ENCODE peak calls at places on chromosomes 16 and 17, in four cellular contexts. One of them, this sample, is unnamed.
A peak's percentile ranks its signal among the peaks of the same experiment; 100 is the strongest.

GRCh38 chr17:72640415-72641165 is 451.9 kb downstream of the SLC39A11 start:
- DNase-seq in uterus: no peak
- DNase-seq in fibroblast of lung: no peak
- DNase-seq in H1: no peak
- DNase-seq in this sample: no peak

GRCh38 chr17:72901098-72901497 is 191.4 kb downstream of the SLC39A11 start:
- DNase-seq in uterus: no peak
- DNase-seq in fibroblast of lung: no peak
- DNase-seq in H1: no peak
- DNase-seq in this sample: no peak

GRCh38 chr17:50484341-50485155 is 5.9 kb downstream of the RSAD1 start:
- DNase-seq in uterus: no peak
- DNase-seq in fibroblast of lung: no peak
- DNase-seq in H1: no peak
- DNase-seq in this sample: no peak

GRCh38 chr17:21284319-21285163 is at the start of gene MAP2K3:
- DNase-seq in uterus: peak; percentile 99
- DNase-seq in fibroblast of lung: peak; percentile 98
- DNase-seq in H1: peak; percentile 98
- DNase-seq in this sample: peak; percentile 98

GRCh38 chr16:82061861-82062525 is 26.9 kb downstream of the HSD17B2 start:
- DNase-seq in uterus: no peak
- DNase-seq in fibroblast of lung: peak; percentile 25
- DNase-seq in H1: no peak
- DNase-seq in this sample: peak; percentile 40

GRCh38 chr17:36027776-36028175 is 10.0 kb upstream of the CCL23 start:
- DNase-seq in uterus: no peak
- DNase-seq in fibroblast of lung: no peak
- DNase-seq in H1: no peak
- DNase-seq in this sample: no peak

GRCh38 chr16:79535130-79535529 is 65.4 kb downstream of the MAF start:
- DNase-seq in uterus: no peak
- DNase-seq in fibroblast of lung: no peak
- DNase-seq in H1: no peak
- DNase-seq in this sample: no peak

GRCh38 chr17:50048146-50048720 is 7.7 kb upstream of the ITGA3 start:
- DNase-seq in uterus: no peak
- DNase-seq in fibroblast of lung: no peak
- DNase-seq in H1: no peak
- DNase-seq in this sample: no peak

GRCh38 chr17:49343273-49343672 is 18.8 kb downstream of the ZNF652 start:
- DNase-seq in uterus: no peak
- DNase-seq in fibroblast of lung: no peak
- DNase-seq in H1: no peak
- DNase-seq in this sample: no peak

GRCh38 chr16:590165-590874 is 454 bp downstream of the RAB40C start:
- DNase-seq in uterus: peak; percentile 48
- DNase-seq in fibroblast of lung: peak; percentile 37
- DNase-seq in H1: no peak
- DNase-seq in this sample: no peak

GRCh38 chr17:72571813-72572396 is 451.1 kb downstream of the SOX9 start:
- DNase-seq in uterus: no peak
- DNase-seq in fibroblast of lung: no peak
- DNase-seq in H1: no peak
- DNase-seq in this sample: no peak

GRCh38 chr17:76492989-76493501 is 8.2 kb downstream of the RHBDF2 start:
- DNase-seq in uterus: no peak
- DNase-seq in fibroblast of lung: peak; percentile 91
- DNase-seq in H1: no peak
- DNase-seq in this sample: peak; percentile 52

GRCh38 chr17:69597898-69598692 is 183.6 kb downstream of the MAP2K6 start:
- DNase-seq in uterus: no peak
- DNase-seq in fibroblast of lung: peak; percentile 34
- DNase-seq in H1: no peak
- DNase-seq in this sample: peak; percentile 51

GRCh38 chr16:85571813-85572619 is 41.1 kb upstream of the GSE1 start:
- DNase-seq in uterus: no peak
- DNase-seq in fibroblast of lung: no peak
- DNase-seq in H1: no peak
- DNase-seq in this sample: no peak

GRCh38 chr17:48174833-48175232 is 67.3 kb downstream of the SNX11 start:
- DNase-seq in uterus: no peak
- DNase-seq in fibroblast of lung: no peak
- DNase-seq in H1: no peak
- DNase-seq in this sample: no peak

GRCh38 chr17:32265192-32265895 is at the start of gene RHBDL3:
- DNase-seq in uterus: peak; percentile 60
- DNase-seq in fibroblast of lung: no peak
- DNase-seq in H1: no peak
- DNase-seq in this sample: no peak

GRCh38 chr16:87178977-87179376 is 138.2 kb downstream of the C16orf95 start:
- DNase-seq in uterus: peak; percentile 18
- DNase-seq in fibroblast of lung: peak; percentile 50
- DNase-seq in H1: no peak
- DNase-seq in this sample: peak; percentile 49

GRCh38 chr17:42871647-42872046 is 20.6 kb downstream of the AOC3 start:
- DNase-seq in uterus: no peak
- DNase-seq in fibroblast of lung: no peak
- DNase-seq in H1: no peak
- DNase-seq in this sample: no peak

GRCh38 chr17:75308732-75309629 is 19.7 kb upstream of the SLC25A19 start:
- DNase-seq in uterus: no peak
- DNase-seq in fibroblast of lung: no peak
- DNase-seq in H1: no peak
- DNase-seq in this sample: no peak

GRCh38 chr17:5630434-5630833 is 46.1 kb upstream of the NLRP1 start:
- DNase-seq in uterus: no peak
- DNase-seq in fibroblast of lung: no peak
- DNase-seq in H1: no peak
- DNase-seq in this sample: no peak

GRCh38 chr17:7019406-7019805 is 3.4 kb upstream of the BCL6B start:
- DNase-seq in uterus: peak; percentile 39
- DNase-seq in fibroblast of lung: no peak
- DNase-seq in H1: no peak
- DNase-seq in this sample: no peak

GRCh38 chr17:79936661-79937434 is 97.6 kb upstream of the CBX4 start:
- DNase-seq in uterus: no peak
- DNase-seq in fibroblast of lung: no peak
- DNase-seq in H1: no peak
- DNase-seq in this sample: no peak

GRCh38 chr17:45223541-45224528 is 2.1 kb downstream of the FMNL1 start:
- DNase-seq in uterus: no peak
- DNase-seq in fibroblast of lung: no peak
- DNase-seq in H1: no peak
- DNase-seq in this sample: no peak

GRCh38 chr16:887846-888245 is 82.9 kb downstream of the LMF1 start:
- DNase-seq in uterus: no peak
- DNase-seq in fibroblast of lung: no peak
- DNase-seq in H1: no peak
- DNase-seq in this sample: no peak

GRCh38 chr17:33099906-33100305 is 108.3 kb downstream of the SPACA3 start:
- DNase-seq in uterus: no peak
- DNase-seq in fibroblast of lung: no peak
- DNase-seq in H1: no peak
- DNase-seq in this sample: no peak

GRCh38 chr16:88515925-88516324 is 54.3 kb upstream of the ZC3H18 start:
- DNase-seq in uterus: no peak
- DNase-seq in fibroblast of lung: no peak
- DNase-seq in H1: no peak
- DNase-seq in this sample: no peak

GRCh38 chr17:43791589-43791988 is 11.4 kb downstream of the CFAP97D1 start:
- DNase-seq in uterus: no peak
- DNase-seq in fibroblast of lung: peak; percentile 69
- DNase-seq in H1: no peak
- DNase-seq in this sample: peak; percentile 53

GRCh38 chr17:4229627-4230026 is 34.2 kb downstream of the ANKFY1 start:
- DNase-seq in uterus: peak; percentile 67
- DNase-seq in fibroblast of lung: no peak
- DNase-seq in H1: no peak
- DNase-seq in this sample: no peak

GRCh38 chr17:17950347-17950746 is 21.9 kb downstream of the TOM1L2 start:
- DNase-seq in uterus: no peak
- DNase-seq in fibroblast of lung: no peak
- DNase-seq in H1: no peak
- DNase-seq in this sample: no peak

GRCh38 chr17:17946104-17946503 is 26.1 kb downstream of the TOM1L2 start:
- DNase-seq in uterus: no peak
- DNase-seq in fibroblast of lung: no peak
- DNase-seq in H1: no peak
- DNase-seq in this sample: no peak

GRCh38 chr17:17947966-17948365 is 24.2 kb downstream of the TOM1L2 start:
- DNase-seq in uterus: no peak
- DNase-seq in fibroblast of lung: no peak
- DNase-seq in H1: no peak
- DNase-seq in this sample: no peak

GRCh38 chr17:17944743-17945142 is 27.5 kb downstream of the TOM1L2 start:
- DNase-seq in uterus: no peak
- DNase-seq in fibroblast of lung: no peak
- DNase-seq in H1: no peak
- DNase-seq in this sample: no peak

GRCh38 chr17:17947309-17947708 is 24.9 kb downstream of the TOM1L2 start:
- DNase-seq in uterus: no peak
- DNase-seq in fibroblast of lung: no peak
- DNase-seq in H1: no peak
- DNase-seq in this sample: no peak
- H3K27ac ChIP-seq in uterus: no peak overlapping the region
- H3K27ac ChIP-seq in fibroblast of lung: no peak overlapping the region
- H3K27ac ChIP-seq in H1: no peak overlapping the region
- H3K27ac ChIP-seq in this sample: peak overlapping the region; percentile 51

DNA sequence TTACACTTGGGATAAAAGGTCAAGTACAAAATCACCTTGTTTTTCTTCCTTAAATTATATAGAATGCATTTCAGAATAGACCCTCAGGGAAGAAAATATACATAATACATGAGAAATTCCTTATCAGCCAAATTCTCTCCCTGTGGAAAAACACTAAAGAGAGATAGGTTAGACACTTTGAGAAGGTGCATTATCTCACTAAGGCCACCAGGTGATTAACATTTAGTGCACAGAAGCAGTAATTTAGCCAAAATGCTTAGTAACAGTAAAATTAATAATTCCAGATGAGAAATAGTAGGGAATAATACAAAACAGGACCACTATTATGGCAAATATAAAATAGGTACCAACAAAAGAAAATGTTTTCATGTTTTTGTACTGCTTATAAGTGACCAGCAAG is 185.3 kb upstream of the C17orf78 start:
- DNase-seq in uterus: no peak
- DNase-seq in fibroblast of lung: no peak
- DNase-seq in H1: no peak
- DNase-seq in this sample: no peak
- TF ChIP-seq CTCF in uterus: no peak
- TF ChIP-seq CTCF in fibroblast of lung: peak; percentile 19
- TF ChIP-seq CTCF in H1: peak; percentile 17
- TF ChIP-seq CTCF in this sample: no peak

GRCh38 chr17:9817086-9817485 is 4.8 kb downstream of the GSG1L2 start:
- DNase-seq in uterus: no peak
- DNase-seq in fibroblast of lung: peak; percentile 33
- DNase-seq in H1: peak; percentile 61
- DNase-seq in this sample: peak; percentile 79
- H3K27ac ChIP-seq in uterus: no peak overlapping the region
- H3K27ac ChIP-seq in fibroblast of lung: no peak overlapping the region
- H3K27ac ChIP-seq in H1: no peak overlapping the region
- H3K27ac ChIP-seq in this sample: no peak overlapping the region

GRCh38 chr17:8376302-8377067 is at the start of gene KRABD2:
- DNase-seq in uterus: peak; percentile 85
- DNase-seq in fibroblast of lung: peak; percentile 83
- DNase-seq in H1: peak; percentile 95
- DNase-seq in this sample: peak; percentile 93
- TF ChIP-seq CTCF in uterus: peak; percentile 71
- TF ChIP-seq CTCF in fibroblast of lung: peak; percentile 53
- TF ChIP-seq CTCF in H1: peak; percentile 72
- TF ChIP-seq CTCF in this sample: peak; percentile 61

GRCh38 chr17:17400566-17401184 is 76.1 kb upstream of the MED9 start:
- DNase-seq in uterus: no peak
- DNase-seq in fibroblast of lung: no peak
- DNase-seq in H1: no peak
- DNase-seq in this sample: no peak

GRCh38 chr17:17406225-17406624 is 70.6 kb upstream of the MED9 start:
- DNase-seq in uterus: no peak
- DNase-seq in fibroblast of lung: no peak
- DNase-seq in H1: no peak
- DNase-seq in this sample: no peak

GRCh38 chr17:17401271-17401781 is 75.5 kb upstream of the MED9 start:
- DNase-seq in uterus: no peak
- DNase-seq in fibroblast of lung: no peak
- DNase-seq in H1: peak; percentile 70
- DNase-seq in this sample: no peak

GRCh38 chr17:17402558-17402957 is 74.2 kb upstream of the MED9 start:
- DNase-seq in uterus: no peak
- DNase-seq in fibroblast of lung: no peak
- DNase-seq in H1: no peak
- DNase-seq in this sample: no peak

GRCh38 chr17:17403899-17404576 is 72.8 kb upstream of the MED9 start:
- DNase-seq in uterus: no peak
- DNase-seq in fibroblast of lung: no peak
- DNase-seq in H1: no peak
- DNase-seq in this sample: no peak
- H3K27ac ChIP-seq in uterus: no peak overlapping the region
- H3K27ac ChIP-seq in fibroblast of lung: no peak overlapping the region
- H3K27ac ChIP-seq in H1: no peak overlapping the region
- H3K27ac ChIP-seq in this sample: no peak overlapping the region

DNA sequence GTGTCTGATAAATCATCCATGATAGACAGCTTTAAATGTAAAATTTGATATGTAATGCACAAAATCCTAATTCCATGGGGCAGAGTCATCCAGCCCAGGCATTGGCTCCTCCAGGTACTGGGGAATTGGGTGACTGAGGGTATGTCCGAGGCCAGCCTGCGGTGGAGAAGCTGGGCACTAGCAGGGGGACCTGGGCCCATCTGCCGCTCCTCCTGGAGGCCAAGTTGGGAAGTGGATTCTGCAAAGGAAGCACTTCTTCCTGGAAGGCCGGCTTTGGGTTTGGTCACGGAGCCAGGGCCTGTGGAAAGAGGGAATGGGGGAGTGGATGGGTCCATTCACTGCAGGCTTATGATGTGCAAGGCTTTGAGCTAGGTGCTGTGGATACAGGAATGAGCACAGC is 85.8 kb downstream of the GNAO1 start:
- DNase-seq in uterus: no peak
- DNase-seq in fibroblast of lung: no peak
- DNase-seq in H1: peak; percentile 78
- DNase-seq in this sample: no peak
- TF ChIP-seq CTCF in uterus: no peak
- TF ChIP-seq CTCF in fibroblast of lung: no peak
- TF ChIP-seq CTCF in H1: peak; percentile 84
- TF ChIP-seq CTCF in this sample: no peak

GRCh38 chr17:59764292-59764741 is 56.9 kb downstream of the VMP1 start:
- DNase-seq in uterus: no peak
- DNase-seq in fibroblast of lung: peak; percentile 39
- DNase-seq in H1: no peak
- DNase-seq in this sample: no peak
- H3K27ac ChIP-seq in uterus: no peak overlapping the region
- H3K27ac ChIP-seq in fibroblast of lung: peak overlapping the region; percentile 86
- H3K27ac ChIP-seq in H1: no peak overlapping the region
- H3K27ac ChIP-seq in this sample: peak overlapping the region; percentile 73